ENCODE peak calls at places on chromosomes 7 and 10, in four cellular contexts. F is CD8-positive, alpha-beta T cell; M is cardiac muscle cell; I is body of pancreas. V is an unnamed sample. For H3K4me1, the result is how much of the 10 kb centered on the place peaks cover.

GRCh38 chr10:62426086-62426485 is 51.9 kb downstream of the ZNF365 start:
- DNase-seq in I (no peak), M (no peak), F (no peak), V (no peak)

GRCh38 chr7:30201921-30202320 is 67.1 kb downstream of the MTURN start:
- DNase-seq in M (no peak), I (no peak), F (no peak), V (no peak)

GRCh38 chr10:131570716-131571307 is 259.3 kb upstream of the TCERG1L start:
- DNase-seq in M (no peak), F (no peak), I (no peak), V (no peak)

GRCh38 chr10:76306859-76307258 is 875.4 kb downstream of the LRMDA start:
- DNase-seq in I (no peak), F (no peak), M (no peak), V (no peak)

GRCh38 chr7:101018271-101019167 is 1.4 kb upstream of the MUC17 start:
- DNase-seq in I (no peak), F (no peak), M (no peak), V (no peak)

GRCh38 chr10:93797825-93798224 is 40.1 kb downstream of the LGI1 start:
- DNase-seq in M (no peak), F (no peak), I (no peak), V (no peak)

GRCh38 chr10:2985729-2986232 is 81.6 kb upstream of the PFKP start:
- DNase-seq in F (no peak), M (no peak), I (peak), V (no peak)

GRCh38 chr7:45176091-45176490 is 18.5 kb downstream of the RAMP3 start:
- DNase-seq in M (no peak), F (no peak), I (no peak), V (no peak)

GRCh38 chr10:124290095-124290795 is 128.5 kb downstream of the OAT start:
- DNase-seq in M (no peak), F (no peak), I (peak), V (no peak)

GRCh38 chr7:2171855-2172254 is 60.9 kb downstream of the MAD1L1 start:
- DNase-seq in I (no peak), M (no peak), F (no peak), V (no peak)

GRCh38 chr10:560314-560992 is 129.0 kb downstream of the DIP2C start:
- DNase-seq in F (no peak), M (no peak), I (peak), V (no peak)

GRCh38 chr7:16028103-16028502 is 341.6 kb upstream of the MEOX2 start:
- DNase-seq in I (no peak), M (no peak), F (no peak), V (no peak)

GRCh38 chr7:10815546-10815945 is 158.1 kb upstream of the PHF14 start:
- DNase-seq in F (no peak), M (no peak), I (no peak), V (no peak)

GRCh38 chr7:157619753-157620525 is 283.1 kb downstream of the DNAJB6 start:
- DNase-seq in M (no peak), I (no peak), F (no peak), V (no peak)

GRCh38 chr10:22894714-22895113 is 33.1 kb upstream of the ARMC3 start:
- DNase-seq in F (no peak), M (no peak), I (no peak), V (no peak)

GRCh38 chr7:360454-361100 is 70.6 kb downstream of the FOXL3 start:
- DNase-seq in M (no peak), I (peak), F (peak), V (no peak)

GRCh38 chr7:79979437-79979836 is 155.2 kb upstream of the GNAI1 start:
- DNase-seq in F (no peak), M (no peak), I (no peak), V (no peak)

DNA sequence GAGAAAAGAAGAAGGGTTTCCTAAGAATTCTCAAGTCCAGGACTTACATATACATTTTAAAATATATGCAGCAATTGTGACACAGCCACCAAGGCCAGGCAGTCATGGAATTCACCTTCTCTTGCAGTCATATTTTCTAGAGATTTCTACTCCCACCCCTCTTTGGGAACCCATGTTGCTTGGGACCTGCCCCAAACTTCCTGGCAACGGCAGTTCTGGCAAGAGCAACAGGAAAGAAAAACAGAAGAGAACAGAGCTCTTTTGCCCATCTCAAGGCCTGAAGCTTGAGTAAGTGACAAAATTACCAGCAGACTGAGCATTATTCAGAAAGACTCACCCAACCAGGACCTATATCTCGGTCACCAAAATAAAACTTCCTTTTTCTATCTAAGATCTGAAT is 128.3 kb upstream of the ASAH2 start:
- DNase-seq in M (no peak), F (no peak), I (no peak), V (no peak)
- H3K4me1 ChIP-seq in M (under half), F (under half), I (under half), V (under half)

GRCh38 chr10:92419740-92420553 is 129.0 kb downstream of the MARCHF5 start:
- DNase-seq in F (no peak), M (peak), I (peak), V (no peak)
- TF ChIP-seq CTCF in F (no peak), M (peak), I (peak), V (no peak)

GRCh38 chr7:24840543-24840942 is 83.3 kb upstream of the GSDME start:
- DNase-seq in I (no peak), F (no peak), M (no peak), V (no peak)
- H3K4me1 ChIP-seq in I (under half), F (under half), M (under half), V (under half)

DNA sequence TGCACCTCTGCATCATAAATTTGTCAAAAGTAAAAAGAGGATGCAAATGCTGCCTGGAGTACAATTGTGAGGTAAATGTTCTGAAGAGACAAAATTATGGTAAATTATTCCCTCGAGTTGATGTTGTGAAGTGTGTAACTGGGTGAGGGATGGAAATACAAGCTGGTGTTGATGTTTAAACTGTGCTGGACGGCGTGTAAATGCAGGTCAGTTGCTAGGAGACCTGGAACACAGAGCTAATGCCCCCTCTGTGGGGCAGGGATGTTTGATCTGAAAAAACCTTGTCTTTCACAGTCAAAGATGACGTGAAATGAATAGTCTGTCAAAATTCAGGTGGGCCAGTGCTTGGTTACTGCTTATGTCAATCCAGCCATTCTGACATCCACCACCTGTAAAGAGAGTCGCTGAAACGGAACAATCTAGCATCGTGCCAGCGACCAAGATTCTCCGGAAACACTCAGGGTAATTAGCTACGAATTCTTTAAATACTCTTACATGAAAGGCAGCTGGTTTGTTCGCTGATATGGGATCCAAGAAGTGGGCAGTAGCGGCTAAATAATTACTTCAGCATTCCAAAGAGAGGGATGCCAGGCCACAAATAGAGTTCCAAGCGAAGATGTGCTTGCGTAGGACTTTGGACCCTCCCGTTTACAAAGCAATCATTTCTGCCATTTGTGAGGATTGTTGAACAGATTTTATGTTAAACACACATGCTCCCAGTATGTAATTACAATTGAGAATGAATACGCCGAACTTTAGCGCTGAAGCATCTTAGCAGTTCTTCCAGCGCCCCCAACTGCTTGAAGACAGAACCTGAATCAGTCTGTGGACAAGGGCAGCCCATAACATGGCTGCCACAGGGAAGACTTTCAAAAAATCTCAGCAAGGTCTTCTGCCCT is 7.4 kb upstream of the ASB4 start:
- DNase-seq in F (no peak), I (peak), M (peak), V (no peak)
- TF ChIP-seq CTCF in F (no peak), I (peak), M (peak), V (no peak)

GRCh38 chr10:63578501-63578900 is 57.3 kb downstream of the REEP3 start:
- DNase-seq in F (no peak), I (no peak), M (no peak), V (no peak)
- H3K4me1 ChIP-seq in F (under half), I (under half), M (under half), V (under half)

DNA sequence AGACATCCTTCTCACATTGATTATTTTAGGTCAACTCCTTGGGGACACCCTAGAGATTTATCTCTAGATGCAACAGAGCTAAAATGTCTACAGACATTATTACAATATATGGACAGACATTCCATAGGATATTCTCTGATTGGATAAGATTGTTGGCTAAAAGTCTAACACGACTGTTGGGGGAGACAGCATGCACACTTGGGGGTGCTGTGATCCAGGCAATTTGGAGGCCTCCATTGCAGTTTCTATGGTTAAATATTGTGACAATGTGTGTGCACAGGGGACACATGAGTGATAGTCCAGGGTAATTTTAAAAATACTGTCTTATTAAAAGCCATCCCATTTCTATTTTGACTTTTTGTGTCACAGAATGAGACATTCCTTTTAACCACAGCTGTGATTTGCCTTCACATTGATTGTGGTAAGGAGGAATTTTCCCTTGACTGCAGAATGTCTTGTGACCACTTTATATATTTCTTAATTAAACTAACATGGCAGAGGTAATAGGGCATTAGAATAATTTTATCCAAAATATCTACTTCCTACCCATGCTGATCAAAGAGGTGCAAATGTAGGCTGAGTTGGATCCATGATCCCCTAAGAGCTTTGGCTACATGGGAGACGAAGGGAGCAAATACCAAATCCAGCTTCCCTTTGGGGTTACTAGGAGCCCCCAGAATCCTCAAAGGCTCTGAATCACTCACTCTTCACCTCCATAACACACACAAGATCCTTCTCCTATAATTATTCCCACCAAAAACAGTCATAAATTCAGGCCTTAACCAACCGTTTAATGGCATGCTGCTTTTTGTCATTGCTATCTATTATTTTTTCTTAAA is 7.3 kb downstream of the TFPI2 start:
- DNase-seq in M (no peak), F (no peak), I (no peak), V (no peak)
- TF ChIP-seq CTCF in M (no peak), F (no peak), I (no peak), V (peak)

DNA sequence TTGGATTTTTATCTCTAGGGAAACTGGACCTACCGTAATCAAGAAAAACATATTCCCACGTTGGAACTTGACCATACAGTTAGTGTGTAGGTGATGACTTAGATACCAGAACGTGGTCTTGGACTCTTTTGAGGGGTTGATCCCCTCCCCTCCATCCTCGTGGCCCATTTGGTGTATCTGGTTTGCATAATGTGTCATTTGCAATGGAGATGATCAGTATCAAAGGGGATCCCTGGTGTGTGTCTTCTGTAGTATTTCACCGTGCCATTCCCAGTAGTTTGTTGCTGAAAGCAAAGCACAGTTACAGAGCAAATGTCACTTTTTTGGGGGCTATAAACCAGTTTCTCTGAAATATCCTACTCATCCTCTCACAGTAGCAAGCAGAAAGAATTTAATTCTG is 217.7 kb downstream of the TCF7L2 start:
- DNase-seq in I (no peak), F (no peak), M (no peak), V (no peak)
- H3K4me1 ChIP-seq in I (under half), F (under half), M (under half), V (under half)

DNA sequence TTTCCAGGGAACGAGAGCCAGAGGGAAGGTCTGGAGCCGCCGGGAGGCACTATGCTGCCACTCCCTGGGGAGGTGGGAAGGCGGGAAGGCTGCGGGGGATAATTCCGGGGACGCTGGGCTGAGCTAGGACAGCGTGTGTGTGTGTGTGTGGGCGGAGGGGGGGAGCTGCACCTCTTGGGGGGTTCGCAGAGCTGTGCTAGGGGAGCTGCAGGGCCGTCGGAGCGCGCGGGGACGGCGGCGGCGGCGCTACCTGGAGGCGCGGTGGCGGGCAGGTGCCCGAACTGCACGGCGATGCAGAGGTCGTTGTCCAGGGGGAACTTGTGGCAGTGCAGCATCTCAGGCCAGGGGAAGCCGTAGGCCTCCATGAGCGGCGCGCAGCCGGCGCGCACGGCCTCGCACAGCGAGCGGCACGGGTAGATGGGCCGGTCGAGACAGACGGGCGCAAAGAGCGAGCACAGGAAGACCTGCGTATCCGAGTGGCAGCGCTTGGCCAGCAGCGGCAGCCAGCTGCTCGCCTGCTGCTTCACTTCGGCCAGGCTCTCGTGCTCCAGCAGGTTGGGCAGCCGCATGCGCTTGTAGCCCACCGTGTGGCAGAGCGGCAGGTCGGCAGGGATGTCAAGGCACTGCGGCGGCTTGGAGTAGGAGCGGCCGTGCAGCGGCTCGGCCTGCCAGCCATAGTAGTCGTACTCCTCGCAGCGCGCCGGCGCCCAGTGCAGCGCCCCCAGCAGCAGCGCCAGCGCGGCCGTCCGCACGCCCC is 566 bp downstream of the SFRP5 start:
- DNase-seq in I (peak), F (no peak), M (peak), V (no peak)
- TF ChIP-seq CTCF in I (peak), F (no peak), M (no peak), V (no peak)

GRCh38 chr7:92794846-92795245 is 41.5 kb downstream of the CDK6 start:
- DNase-seq in F (no peak), I (no peak), M (no peak), V (no peak)

GRCh38 chr7:92797284-92797683 is 39.1 kb downstream of the CDK6 start:
- DNase-seq in I (no peak), F (no peak), M (no peak), V (no peak)

GRCh38 chr7:92799446-92800211 is 36.7 kb downstream of the CDK6 start:
- DNase-seq in M (no peak), F (no peak), I (no peak), V (no peak)

GRCh38 chr7:92798517-92799249 is 37.7 kb downstream of the CDK6 start:
- DNase-seq in M (no peak), I (no peak), F (no peak), V (no peak)

GRCh38 chr7:92797693-92798092 is 38.7 kb downstream of the CDK6 start:
- DNase-seq in I (no peak), F (no peak), M (no peak), V (no peak)
- H3K4me1 ChIP-seq in I (under half), F (under half), M (under half), V (under half)